ENCODE peak calls at places on chromosomes 1 and 21, in six cellular contexts. X is lung; H is cardiac muscle cell; A is CD8-positive, alpha-beta memory T cell; P is right atrium auricular region; K is esophagus muscularis mucosa. S is an unnamed sample.

GRCh38 chr1:158154501-158154900 is 26.2 kb upstream of the CD1D start:
- DNase-seq in X (no peak), H (no peak), P (no peak), K (no peak), A (no peak), S (no peak)

GRCh38 chr1:220791287-220791686 is 4.6 kb downstream of the MTARC1 start:
- DNase-seq in H (no peak), K (no peak), X (no peak), P (peak; percentile 47), A (no peak), S (no peak)

GRCh38 chr21:35303085-35303484 is 254.0 kb upstream of the RUNX1 start:
- DNase-seq in K (no peak), P (no peak), X (no peak), A (no peak), H (no peak), S (no peak)

GRCh38 chr1:30686236-30686635 is 37.1 kb downstream of the MATN1 start:
- DNase-seq in K (no peak), P (no peak), X (no peak), A (no peak), H (peak; percentile 30), S (no peak)

GRCh38 chr1:186763107-186763506 is 65.6 kb upstream of the PLA2G4A start:
- DNase-seq in H (no peak), A (no peak), X (no peak), K (no peak), P (no peak), S (no peak)

GRCh38 chr1:154478639-154479038 is 23.4 kb upstream of the TDRD10 start:
- DNase-seq in X (no peak), A (no peak), H (no peak), P (no peak), K (no peak), S (no peak)

GRCh38 chr1:212525479-212526110 is 83.0 kb upstream of the ATF3 start:
- DNase-seq in X (no peak), A (no peak), H (no peak), K (no peak), P (no peak), S (no peak)

GRCh38 chr1:53137729-53138128 is 4.7 kb downstream of the SLC1A7 start:
- DNase-seq in H (no peak), X (no peak), K (no peak), A (no peak), P (no peak), S (no peak)

GRCh38 chr1:1034438-1034759 is 14.5 kb downstream of the AGRN start:
- DNase-seq in A (no peak), X (no peak), P (no peak), K (no peak), H (no peak), S (no peak)

GRCh38 chr1:41900611-41901444 is 17.9 kb downstream of the HIVEP3 start:
- DNase-seq in P (no peak), K (peak; percentile 39), X (peak; percentile 22), H (no peak), A (no peak), S (no peak)

GRCh38 chr1:99613716-99614115 is 32.2 kb upstream of the PALMD start:
- DNase-seq in P (no peak), A (no peak), K (no peak), X (no peak), H (no peak), S (no peak)

GRCh38 chr1:218827486-218827885 is 346.2 kb upstream of the LYPLAL1 start:
- DNase-seq in H (no peak), A (no peak), P (no peak), X (no peak), K (no peak), S (no peak)

GRCh38 chr1:103560427-103560826 is 11.0 kb upstream of the AMY2B start:
- DNase-seq in H (no peak), P (no peak), K (no peak), A (no peak), X (no peak), S (no peak)

GRCh38 chr1:35533596-35533995 is 23.6 kb downstream of the KIAA0319L start:
- DNase-seq in X (no peak), H (no peak), K (no peak), P (no peak), A (no peak), S (no peak)

GRCh38 chr1:76390451-76390850 is 315.9 kb downstream of the ST6GALNAC3 start:
- DNase-seq in X (no peak), A (no peak), H (no peak), K (no peak), P (no peak), S (no peak)

GRCh38 chr1:54013393-54014008 is 4.5 kb downstream of the LDLRAD1 start:
- DNase-seq in K (peak; percentile 86), P (peak; percentile 52), A (no peak), H (no peak), X (no peak), S (no peak)

GRCh38 chr1:42311138-42311537 is 23.9 kb downstream of the FOXJ3 start:
- DNase-seq in X (no peak), P (no peak), A (no peak), K (no peak), H (no peak), S (no peak)

GRCh38 chr1:108199781-108200626 is at the start of gene SLC25A24:
- DNase-seq in H (peak; percentile 87), A (peak; percentile 75), K (no peak), P (peak; percentile 73), X (peak; percentile 85), S (peak; percentile 72)

GRCh38 chr1:224733021-224733911 is 117.1 kb downstream of the CNIH3 start:
- DNase-seq in A (no peak), P (peak; percentile 68), K (no peak), H (peak; percentile 52), X (no peak), S (no peak)

GRCh38 chr1:235917267-235917811 is 50.6 kb upstream of the LYST start:
- DNase-seq in X (peak; percentile 88), A (peak; percentile 53), H (no peak), P (peak; percentile 93), K (peak; percentile 94), S (peak; percentile 94)

GRCh38 chr1:32939655-32940371 is 24.8 kb downstream of the RNF19B start:
- DNase-seq in X (peak; percentile 51), A (no peak), P (peak; percentile 68), K (no peak), H (no peak), S (no peak)

GRCh38 chr1:204359474-204360255 is at the start of gene PLEKHA6:
- DNase-seq in A (no peak), K (no peak), X (no peak), H (peak; percentile 57), P (no peak), S (peak; percentile 78)

GRCh38 chr1:118047006-118047649 is 117.6 kb downstream of the WDR3 start:
- DNase-seq in K (no peak), X (no peak), A (no peak), P (no peak), H (no peak), S (no peak)

GRCh38 chr1:186188004-186188539 is 187.0 kb downstream of the TPR start:
- DNase-seq in A (no peak), K (no peak), P (no peak), H (no peak), X (no peak), S (no peak)

GRCh38 chr1:204443871-204444581 is 32.4 kb upstream of the PPP1R15B start:
- DNase-seq in P (no peak), A (no peak), K (no peak), X (no peak), H (no peak), S (no peak)

GRCh38 chr21:15279484-15279883 is 214.7 kb upstream of the NRIP1 start:
- DNase-seq in X (no peak), H (no peak), P (no peak), A (no peak), K (no peak), S (no peak)

GRCh38 chr21:38660333-38661295 is 145.1 kb upstream of the ETS2 start:
- DNase-seq in K (no peak), P (no peak), H (peak; percentile 16), A (no peak), X (no peak), S (peak; percentile 48)

GRCh38 chr1:29633784-29634183 is 397.5 kb downstream of the PTPRU start:
- DNase-seq in A (no peak), K (no peak), H (no peak), P (no peak), X (no peak), S (no peak)

DNA sequence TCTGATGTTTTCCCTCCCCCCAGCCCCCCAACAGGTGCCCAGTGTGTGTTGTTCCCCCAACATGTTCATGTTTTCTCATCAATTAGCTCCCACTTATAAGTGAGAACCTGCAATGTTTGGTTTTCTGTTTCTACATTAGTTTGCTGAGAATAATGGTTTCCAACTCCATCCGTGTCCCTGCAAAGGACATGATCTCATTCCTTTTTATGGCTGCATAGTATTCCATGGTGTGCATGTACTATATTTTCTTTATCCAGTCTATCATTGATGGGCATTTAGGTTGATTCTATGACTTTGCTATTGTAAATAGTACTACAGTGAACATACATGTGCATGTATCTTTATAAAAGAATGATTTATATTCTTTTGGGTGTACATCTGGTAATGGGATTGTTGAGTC is 24.6 kb downstream of the ZNF678 start:
- DNase-seq in K (no peak), A (no peak), X (no peak), H (no peak), P (no peak), S (no peak)
- H3K9me3 ChIP-seq in K (peaks cover 10% of the 10 kb centered on the region), A (no peaks in the 10 kb centered on the region), X (peaks cover 19% of the 10 kb centered on the region), H (no peaks in the 10 kb centered on the region), P (no peaks in the 10 kb centered on the region), S (peaks cover 11% of the 10 kb centered on the region)

DNA sequence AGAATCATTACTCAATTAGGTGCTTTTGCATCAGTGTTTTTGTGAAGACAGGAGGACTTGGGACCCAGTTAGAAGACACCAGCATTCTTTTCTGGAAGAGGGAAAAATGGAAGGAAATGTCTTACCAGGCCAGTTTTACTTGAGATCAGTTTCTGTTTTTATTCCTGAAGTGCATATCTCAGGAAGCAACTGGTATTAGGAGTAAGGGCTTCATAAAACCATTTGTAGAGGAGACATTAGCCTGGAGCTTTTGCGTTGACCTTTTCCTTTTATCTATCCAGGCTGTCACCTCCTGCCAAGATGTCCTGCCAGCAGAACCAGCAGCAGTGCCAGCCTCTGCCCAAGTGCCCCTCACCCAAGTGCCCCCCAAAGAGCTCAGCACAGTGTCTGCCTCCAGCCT is at the start of gene LCE3B:
- DNase-seq in H (no peak), K (no peak), P (no peak), A (no peak), X (no peak), S (no peak)
- H3K9me3 ChIP-seq in H (peaks cover 4% of the 10 kb centered on the region), K (peaks cover 12% of the 10 kb centered on the region), P (no peaks in the 10 kb centered on the region), A (no peaks in the 10 kb centered on the region), X (no peaks in the 10 kb centered on the region), S (no peaks in the 10 kb centered on the region)

GRCh38 chr1:214615111-214615510 is 12.1 kb downstream of the CENPF start:
- DNase-seq in X (no peak), K (no peak), P (no peak), H (no peak), A (no peak), S (no peak)

GRCh38 chr1:214604543-214604942 is 1.5 kb downstream of the CENPF start:
- DNase-seq in K (no peak), H (no peak), A (no peak), P (no peak), X (no peak), S (no peak)

GRCh38 chr1:214603819-214604252 is 841 bp downstream of the CENPF start:
- DNase-seq in X (no peak), P (no peak), A (no peak), H (peak; percentile 13), K (no peak), S (no peak)

GRCh38 chr1:214609692-214610091 is 6.7 kb downstream of the CENPF start:
- DNase-seq in K (no peak), A (no peak), H (no peak), P (no peak), X (no peak), S (no peak)
- H3K9me3 ChIP-seq in K (no peaks in the 10 kb centered on the region), A (no peaks in the 10 kb centered on the region), H (no peaks in the 10 kb centered on the region), P (no peaks in the 10 kb centered on the region), X (no peaks in the 10 kb centered on the region), S (no peaks in the 10 kb centered on the region)

GRCh38 chr1:247102381-247102780 is 1.8 kb downstream of the ZNF669 start:
- DNase-seq in K (no peak), P (no peak), H (no peak), X (no peak), A (no peak), S (no peak)
- H3K9me3 ChIP-seq in K (no peaks in the 10 kb centered on the region), P (no peaks in the 10 kb centered on the region), H (no peaks in the 10 kb centered on the region), X (peaks cover 9% of the 10 kb centered on the region), A (peaks cover 28% of the 10 kb centered on the region), S (peaks cover 7% of the 10 kb centered on the region)